ENCODE peak calls at places on chromosomes 7 and 10, in five cellular contexts. H is lower lobe of right lung, S is dorsolateral prefrontal cortex, M is GM23338, A is vagina. K is an unnamed sample.

GRCh38 chr10:80588506-80589020 is 50.9 kb downstream of the SH2D4B start:
- DNase-seq in A (no peak), S (no peak), H (no peak), M (no peak), K (no peak)

GRCh38 chr10:88851706-88852105 is at the start of gene ANKRD22:
- DNase-seq in M (peak), H (peak), S (no peak), A (no peak), K (no peak)

GRCh38 chr7:47435889-47436312 is 146.0 kb downstream of the TNS3 start:
- DNase-seq in M (peak), A (no peak), H (no peak), S (no peak), K (no peak)

GRCh38 chr7:55055479-55055878 is 36.7 kb downstream of the EGFR start:
- DNase-seq in H (no peak), S (no peak), M (no peak), A (no peak), K (no peak)

GRCh38 chr10:114437456-114438292 is 33.4 kb upstream of the AFAP1L2 start:
- DNase-seq in A (no peak), M (peak), H (no peak), S (no peak), K (no peak)

GRCh38 chr7:80273327-80273726 is 138.7 kb downstream of the GNAI1 start:
- DNase-seq in S (no peak), A (no peak), H (no peak), M (no peak), K (no peak)

GRCh38 chr7:42234736-42235135 is 2.3 kb downstream of the GLI3 start:
- DNase-seq in M (no peak), S (no peak), H (no peak), A (no peak), K (no peak)

GRCh38 chr7:2978403-2978802 is 65.3 kb downstream of the CARD11 start:
- DNase-seq in A (no peak), M (peak), H (peak), S (no peak), K (no peak)

GRCh38 chr7:100079024-100079560 is 2.4 kb downstream of the ZNF3 start:
- DNase-seq in S (no peak), M (no peak), A (no peak), H (no peak), K (no peak)

GRCh38 chr10:38027992-38028391 is 17.5 kb downstream of the ZNF33A start:
- DNase-seq in A (no peak), M (no peak), H (no peak), S (no peak), K (no peak)

GRCh38 chr7:24573008-24573553 is at the start of gene PALS2:
- DNase-seq in M (peak), A (no peak), S (peak), H (peak), K (peak)

DNA sequence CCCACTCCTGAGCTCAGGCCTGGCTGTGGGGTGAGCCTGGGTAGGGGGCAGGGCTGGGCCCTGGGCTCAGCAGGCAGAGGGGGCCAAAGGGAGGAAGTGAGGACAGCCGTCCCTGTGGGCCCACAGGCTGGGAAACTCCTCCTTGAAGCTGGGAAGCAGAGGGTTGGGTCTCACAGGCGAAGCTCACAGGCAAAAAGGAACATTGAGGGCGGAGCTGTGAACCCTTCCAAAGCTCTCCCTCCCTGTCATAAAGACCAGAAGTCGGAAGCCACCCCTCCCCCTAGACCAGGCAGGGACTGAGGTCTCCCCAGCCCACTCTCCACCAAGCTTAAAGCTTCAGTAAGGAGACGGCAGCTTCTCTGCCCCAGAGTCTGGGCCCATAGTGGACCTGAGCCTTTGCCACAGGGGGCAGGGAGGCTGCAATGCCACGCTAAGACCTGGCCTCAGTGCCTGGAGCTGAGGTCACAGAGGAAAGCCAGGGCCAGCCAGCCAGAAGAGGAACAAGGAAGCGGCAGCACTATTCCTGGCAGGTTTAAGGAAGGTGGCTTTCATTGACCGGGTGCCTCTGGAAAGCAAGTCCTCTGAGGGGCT is 1.0 kb upstream of the KCP start:
- DNase-seq in A (no peak), H (no peak), M (peak), S (no peak), K (no peak)
- TF ChIP-seq CTCF in A (no peak), H (no peak), M (no peak), S (no peak), K (no peak)

GRCh38 chr7:142323706-142324105 is 65.8 kb upstream of the PRSS58 start:
- DNase-seq in H (no peak), M (peak), A (no peak), S (peak), K (no peak)
- TF ChIP-seq CTCF in H (peak), M (peak), A (no peak), S (peak), K (no peak)

GRCh38 chr10:104085801-104086400 is at the start of gene COL17A1:
- DNase-seq in M (no peak), S (no peak), H (no peak), A (no peak), K (no peak)
- TF ChIP-seq CTCF in M (no peak), S (no peak), H (no peak), A (no peak), K (no peak)

DNA sequence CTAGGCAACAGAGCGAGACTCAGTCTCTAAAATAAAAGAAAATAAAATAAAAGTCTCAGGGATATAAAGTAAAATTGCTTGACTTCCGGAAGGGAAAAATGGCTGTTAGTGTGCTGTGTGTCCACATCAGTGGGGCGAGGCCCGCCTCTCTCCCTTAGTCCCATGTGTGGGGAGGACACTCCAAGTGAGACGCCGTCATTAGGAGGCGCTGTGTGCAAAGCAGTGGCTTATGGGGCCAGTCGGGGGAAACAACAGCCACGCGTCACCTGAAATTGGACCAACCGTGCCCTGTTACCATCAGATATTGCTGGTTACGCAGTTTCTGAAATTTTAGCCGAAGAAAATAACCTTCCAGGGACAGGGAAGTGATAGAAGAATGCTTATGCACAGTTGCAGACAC is 15.8 kb downstream of the SFXN4 start:
- DNase-seq in M (peak), A (no peak), S (no peak), H (no peak), K (no peak)
- TF ChIP-seq CTCF in M (peak), A (no peak), S (no peak), H (peak), K (no peak)

DNA sequence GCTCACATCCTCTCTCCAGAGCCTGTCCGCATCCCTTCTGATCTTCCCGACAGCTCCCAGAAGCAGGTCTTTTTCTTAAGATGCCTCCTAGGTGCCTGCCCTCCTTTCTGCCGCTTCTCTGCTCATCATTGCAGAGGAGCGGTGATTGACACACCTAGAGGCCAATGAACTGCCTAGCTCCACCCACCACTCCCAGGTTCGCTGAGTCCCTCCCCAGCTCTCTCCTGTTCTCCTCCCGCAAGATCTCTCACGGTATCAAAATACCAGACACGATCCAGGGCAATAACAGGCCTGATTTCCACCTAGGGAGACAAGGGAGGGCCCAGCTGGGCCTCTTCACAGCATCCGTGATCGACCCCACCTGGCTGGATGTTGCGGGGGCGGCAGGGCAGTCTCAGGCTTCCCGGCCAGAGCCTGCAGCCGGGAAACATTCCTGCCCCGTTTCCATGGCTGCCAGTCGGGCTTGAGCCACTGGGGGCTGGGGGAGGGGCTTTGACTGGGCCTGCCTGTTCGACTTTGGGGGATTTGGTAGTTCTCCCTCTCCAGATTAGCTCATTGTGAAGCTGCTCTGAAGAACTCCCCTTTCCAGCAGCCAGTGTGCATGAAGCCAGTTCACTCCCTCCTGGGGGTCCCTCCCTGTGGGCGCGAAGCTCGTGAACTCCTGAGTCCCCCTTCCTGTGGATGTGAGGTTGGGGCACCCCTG is 373.5 kb downstream of the RPS24 start:
- DNase-seq in S (peak), M (peak), H (peak), A (no peak), K (peak)
- TF ChIP-seq CTCF in S (no peak), M (no peak), H (no peak), A (no peak), K (no peak)

DNA sequence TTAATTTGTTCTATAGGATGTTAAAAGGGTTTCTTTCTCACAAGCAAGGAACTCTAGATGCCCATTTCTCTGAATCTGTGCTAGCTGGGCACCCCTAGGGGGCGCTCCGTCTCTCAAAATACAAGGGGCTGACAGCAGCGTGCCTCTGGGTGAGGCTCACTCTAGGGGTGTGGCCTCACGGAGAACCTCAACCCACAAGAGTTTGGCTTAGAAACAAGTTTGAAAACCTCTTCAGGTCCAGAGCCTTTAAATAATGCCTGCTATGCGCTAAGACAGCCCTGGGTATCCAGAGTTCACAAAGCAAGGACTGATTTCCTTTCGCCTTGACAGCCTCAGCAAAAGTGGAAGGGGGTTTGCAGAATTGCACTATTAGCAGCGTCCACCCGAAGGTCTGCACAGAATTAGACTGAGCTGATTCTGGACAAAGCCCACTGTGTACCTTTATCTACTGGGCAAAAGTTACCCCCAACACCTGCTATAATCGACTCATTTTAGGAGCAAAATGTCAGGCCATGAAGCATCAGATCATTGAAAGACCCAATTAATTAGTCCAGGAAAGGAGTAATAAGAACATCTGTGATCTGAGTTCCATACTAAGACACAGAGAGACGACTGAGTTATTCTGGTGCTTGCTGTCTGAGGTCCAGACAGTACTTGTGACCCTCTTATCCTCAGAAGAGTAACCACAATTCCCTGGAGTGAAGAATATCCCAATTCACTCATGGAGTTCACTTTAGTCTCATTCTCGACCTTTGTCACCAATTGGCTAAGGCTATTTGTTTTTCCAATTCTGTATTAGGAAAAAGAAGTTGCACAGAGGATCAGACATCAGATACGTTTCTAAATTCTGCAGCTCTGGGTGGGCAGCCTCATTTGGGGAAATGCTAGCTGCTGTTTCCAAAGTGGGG is 574 bp upstream of the CPED1 start:
- DNase-seq in S (peak), H (peak), M (peak), A (no peak), K (peak)
- TF ChIP-seq CTCF in S (peak), H (peak), M (peak), A (peak), K (peak)

K was measured in mesothelial cell of epicardium.